ENCODE peak calls at places on chromosomes 2 and 18, in six cellular contexts. V, H, Z, P, F and K are unnamed samples.

GRCh38 chr2:157596992-157597681 is 31.5 kb downstream of the ACVR1C start:
- DNase-seq in V (peak; percentile 33), H (no peak), Z (peak; percentile 14), P (peak; percentile 19), F (no peak), K (no peak)

GRCh38 chr2:20210462-20210861 is 14.5 kb downstream of the SDC1 start:
- DNase-seq in V (no peak), H (no peak), Z (no peak), P (no peak), F (no peak), K (no peak)

GRCh38 chr2:134727385-134727784 is 8.6 kb upstream of the TMEM163 start:
- DNase-seq in V (no peak), H (no peak), Z (peak; percentile 70), P (no peak), F (no peak), K (no peak)

GRCh38 chr2:86809481-86810121 is 18.9 kb upstream of the CD8A start:
- DNase-seq in V (no peak), H (no peak), Z (no peak), P (no peak), F (no peak), K (no peak)

GRCh38 chr2:134401789-134402188 is 147.9 kb downstream of the MGAT5 start:
- DNase-seq in V (no peak), H (no peak), Z (no peak), P (no peak), F (no peak), K (no peak)

GRCh38 chr2:9649261-9649660 is 18.5 kb upstream of the YWHAQ start:
- DNase-seq in V (no peak), H (no peak), Z (no peak), P (no peak), F (no peak), K (no peak)

GRCh38 chr2:115880558-115880957 is 1438.1 kb downstream of the DPP10 start:
- DNase-seq in V (peak; percentile 0), H (no peak), Z (no peak), P (no peak), F (no peak), K (no peak)

GRCh38 chr2:119429225-119430000 is 2.2 kb upstream of the TMEM37 start:
- DNase-seq in V (peak; percentile 72), H (no peak), Z (no peak), P (no peak), F (no peak), K (no peak)

GRCh38 chr2:203751886-203752285 is 45.4 kb downstream of the CD28 start:
- DNase-seq in V (no peak), H (no peak), Z (no peak), P (no peak), F (no peak), K (no peak)

GRCh38 chr18:58218111-58218510 is 174.1 kb downstream of the NEDD4L start:
- DNase-seq in V (no peak), H (no peak), Z (no peak), P (no peak), F (no peak), K (no peak)

GRCh38 chr18:41338341-41338740 is 616.7 kb upstream of the PIK3C3 start:
- DNase-seq in V (no peak), H (no peak), Z (no peak), P (no peak), F (no peak), K (no peak)

GRCh38 chr2:150588210-150588870 is 100.9 kb upstream of the RND3 start:
- DNase-seq in V (no peak), H (no peak), Z (no peak), P (no peak), F (no peak), K (no peak)

GRCh38 chr2:226477221-226478120 is 322.1 kb downstream of the IRS1 start:
- DNase-seq in V (no peak), H (no peak), Z (no peak), P (no peak), F (no peak), K (no peak)

GRCh38 chr2:100706249-100706648 is 113.7 kb upstream of the NPAS2 start:
- DNase-seq in V (no peak), H (no peak), Z (no peak), P (no peak), F (no peak), K (no peak)

GRCh38 chr2:231483398-231484329 is 19.4 kb upstream of the NCL start:
- DNase-seq in V (no peak), H (no peak), Z (no peak), P (peak; percentile 57), F (no peak), K (no peak)

GRCh38 chr2:98910349-98911125 is 25.5 kb downstream of the CRACDL start:
- DNase-seq in V (no peak), H (no peak), Z (no peak), P (no peak), F (no peak), K (no peak)

GRCh38 chr2:98908909-98909308 is 27.1 kb downstream of the CRACDL start:
- DNase-seq in V (no peak), H (no peak), Z (peak; percentile 59), P (no peak), F (no peak), K (no peak)

GRCh38 chr2:98907966-98908905 is 27.8 kb downstream of the CRACDL start:
- DNase-seq in V (no peak), H (no peak), Z (no peak), P (no peak), F (no peak), K (no peak)

GRCh38 chr2:98911126-98911375 is 25.0 kb downstream of the CRACDL start:
- DNase-seq in V (no peak), H (no peak), Z (no peak), P (no peak), F (no peak), K (no peak)

GRCh38 chr2:98909381-98910211 is 26.4 kb downstream of the CRACDL start:
- DNase-seq in V (no peak), H (peak; percentile 52), Z (peak; percentile 84), P (no peak), F (peak; percentile 22), K (peak; percentile 14)
- H3K4me3 ChIP-seq in V (no peak overlapping the region), H (no peak overlapping the region), Z (no peak overlapping the region), P (no peak overlapping the region), F (no peak overlapping the region), K (no peak overlapping the region)

GRCh38 chr18:20966795-20967194 is 144.8 kb downstream of the ROCK1 start:
- DNase-seq in V (no peak), H (no peak), Z (no peak), P (no peak), F (no peak), K (no peak)

GRCh38 chr18:20971886-20972267 is 139.7 kb downstream of the ROCK1 start:
- DNase-seq in V (peak; percentile 61), H (no peak), Z (peak; percentile 53), P (no peak), F (no peak), K (peak; percentile 12)
- TF ChIP-seq CTCF in V (peak; percentile 66), H (peak; percentile 64), Z (peak; percentile 68), P (peak; percentile 57), F (peak; percentile 60), K (peak; percentile 55)

DNA sequence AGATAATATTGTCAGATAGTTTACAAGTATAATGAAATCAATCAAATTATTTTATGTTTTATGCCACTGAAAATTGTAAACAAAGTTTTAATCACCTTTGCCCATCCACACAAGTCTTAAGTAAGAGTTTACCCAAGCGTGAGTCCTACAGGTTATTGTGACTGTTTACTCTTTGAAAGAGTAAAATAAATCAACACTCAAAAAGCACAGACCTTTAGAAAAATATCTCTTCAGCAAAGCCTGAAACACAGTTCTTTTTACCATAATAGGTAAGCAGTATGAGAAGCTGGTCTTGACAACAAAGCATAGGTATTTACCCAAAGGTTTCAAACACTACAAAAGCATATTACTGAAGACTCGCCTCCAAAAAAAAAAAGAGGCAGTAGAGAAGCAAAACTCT is 3.7 kb downstream of the ROCK2 start:
- DNase-seq in V (no peak), H (no peak), Z (no peak), P (no peak), F (no peak), K (no peak)
- H3K4me3 ChIP-seq in V (no peak overlapping the region), H (no peak overlapping the region), Z (no peak overlapping the region), P (peak overlapping the region; percentile 98), F (no peak overlapping the region), K (no peak overlapping the region)

GRCh38 chr2:156237558-156237957 is 95.0 kb downstream of the NR4A2 start:
- DNase-seq in V (no peak), H (no peak), Z (no peak), P (no peak), F (no peak), K (no peak)

DNA sequence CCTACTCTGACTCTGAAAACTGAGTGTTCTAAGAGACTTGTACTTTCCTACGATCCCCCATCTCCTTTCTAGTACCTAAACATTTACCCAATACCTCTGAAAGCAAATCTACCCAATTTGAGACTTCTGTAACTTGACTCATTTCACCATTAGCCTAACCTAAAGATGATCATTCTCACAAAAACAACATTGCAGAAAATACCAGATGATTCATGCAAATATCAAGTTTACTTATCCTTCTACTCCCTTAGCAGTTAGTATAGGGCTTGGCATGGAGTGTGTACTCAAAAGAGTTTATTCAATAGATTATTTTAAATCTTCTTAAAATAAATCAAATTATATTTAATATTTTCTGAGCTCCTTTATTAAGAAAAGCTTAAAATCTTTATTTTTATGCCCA is 89.6 kb downstream of the NR4A2 start:
- DNase-seq in V (no peak), H (no peak), Z (no peak), P (no peak), F (no peak), K (no peak)
- TF ChIP-seq CTCF in V (no peak), H (no peak), Z (no peak), P (no peak), F (no peak), K (no peak)

GRCh38 chr2:127079358-127079920 is 27.5 kb downstream of the BIN1 start:
- DNase-seq in V (no peak), H (no peak), Z (no peak), P (no peak), F (no peak), K (no peak)

GRCh38 chr2:127080941-127081769 is 25.8 kb downstream of the BIN1 start:
- DNase-seq in V (no peak), H (no peak), Z (no peak), P (no peak), F (no peak), K (no peak)

GRCh38 chr2:127078691-127079270 is 28.2 kb downstream of the BIN1 start:
- DNase-seq in V (no peak), H (no peak), Z (no peak), P (no peak), F (no peak), K (no peak)

GRCh38 chr2:127081826-127082633 is 24.9 kb downstream of the BIN1 start:
- DNase-seq in V (no peak), H (no peak), Z (no peak), P (no peak), F (no peak), K (no peak)

GRCh38 chr2:127080226-127080940 is 26.6 kb downstream of the BIN1 start:
- DNase-seq in V (no peak), H (no peak), Z (no peak), P (peak; percentile 34), F (no peak), K (no peak)
- H3K4me3 ChIP-seq in V (no peak overlapping the region), H (no peak overlapping the region), Z (no peak overlapping the region), P (no peak overlapping the region), F (no peak overlapping the region), K (no peak overlapping the region)

GRCh38 chr18:75173125-75173432 is 35.9 kb downstream of the PTGR3 start:
- DNase-seq in V (no peak), H (no peak), Z (no peak), P (no peak), F (no peak), K (no peak)
- TF ChIP-seq CTCF in V (no peak), H (no peak), Z (peak; percentile 26), P (no peak), F (no peak), K (no peak)